ENCODE peak calls at places on chromosomes 13 and 19, in eight cellular contexts. I is stimulated activated CD4-positive, alpha-beta T cell treated with anti-CD3 and anti-CD28 coated beads, Interleukin-1b, Interleukin-23, amount 100 ng/mL, for 24 hours; Y is PC-3; T is iPS-NIHi11; C is GM12891; W is head of caudate nucleus; G is ecto neural progenitor cell; M is NT2/D1. R is an unnamed sample.

GRCh38 chr13:84086847-84087162 is 204.5 kb upstream of the SLITRK1 start:
- DNase-seq in Y (no peak), C (no peak), G (no peak), I (no peak), T (no peak), W (no peak), M (no peak), R (no peak)

GRCh38 chr19:5492813-5493409 is 37.7 kb downstream of the ZNRF4 start:
- DNase-seq in M (no peak), W (no peak), T (no peak), G (peak), C (no peak), Y (no peak), I (no peak), R (no peak)

GRCh38 chr19:3982701-3983541 is 2.3 kb downstream of the EEF2 start:
- DNase-seq in M (no peak), W (no peak), T (peak), G (peak), I (no peak), Y (peak), C (peak), R (no peak)

GRCh38 chr19:14516746-14517438 is 1.3 kb downstream of the DNAJB1 start:
- DNase-seq in I (no peak), M (no peak), T (no peak), W (no peak), Y (no peak), G (no peak), C (no peak), R (no peak)

GRCh38 chr19:38700933-38701454 is 43.3 kb downstream of the CAPN12 start:
- DNase-seq in W (no peak), Y (no peak), I (no peak), C (no peak), T (no peak), G (no peak), M (no peak), R (no peak)

GRCh38 chr13:52399037-52399436 is 6.9 kb downstream of the THSD1 start:
- DNase-seq in Y (no peak), W (no peak), I (no peak), M (no peak), T (no peak), G (no peak), C (no peak), R (no peak)

GRCh38 chr13:24834902-24835510 is 71.0 kb downstream of the RNF17 start:
- DNase-seq in W (no peak), G (no peak), I (no peak), Y (no peak), M (no peak), C (no peak), T (no peak), R (no peak)

GRCh38 chr13:94119360-94119936 is 360.0 kb downstream of the DCT start:
- DNase-seq in G (no peak), I (no peak), C (no peak), W (no peak), M (no peak), T (no peak), Y (no peak), R (no peak)

GRCh38 chr19:46924874-46925547 is 64.2 kb downstream of the ARHGAP35 start:
- DNase-seq in Y (peak), G (no peak), T (no peak), C (peak), M (no peak), I (no peak), W (no peak), R (no peak)

GRCh38 chr19:49151339-49152217 is 3.6 kb downstream of the HRC start:
- DNase-seq in W (no peak), G (peak), Y (peak), I (no peak), T (peak), M (no peak), C (no peak), R (no peak)

GRCh38 chr13:63351533-63351932 is 1935.9 kb upstream of the PCDH20 start:
- DNase-seq in M (no peak), T (no peak), C (no peak), G (no peak), I (no peak), Y (no peak), W (no peak), R (no peak)

GRCh38 chr19:343451-343931 is 1.1 kb downstream of the MIER2 start:
- DNase-seq in W (no peak), Y (no peak), I (no peak), M (no peak), T (no peak), C (no peak), G (no peak), R (no peak)

GRCh38 chr13:27830010-27830409 is 37.7 kb downstream of the GSX1 start:
- DNase-seq in G (peak), C (peak), Y (peak), W (peak), I (peak), M (no peak), T (peak), R (no peak)

GRCh38 chr19:31296741-31297390 is 52.4 kb downstream of the TSHZ3 start:
- DNase-seq in M (no peak), W (no peak), I (no peak), C (no peak), G (no peak), T (no peak), Y (no peak), R (no peak)

GRCh38 chr19:22530042-22530441 is 104.1 kb upstream of the ZNF492 start:
- DNase-seq in C (no peak), M (no peak), G (no peak), W (no peak), T (no peak), Y (no peak), I (no peak), R (no peak)

R was measured in SIG-M5.